ENCODE peak calls at places on chromosomes 1 and 21, in six cellular contexts. U, B, A, Y, Z and X are unnamed samples.

GRCh38 chr21:15788847-15789548 is 59.2 kb downstream of the USP25 start:
- DNase-seq in Z (no peak), U (no peak), A (no peak), B (no peak), Y (no peak), X (no peak)

GRCh38 chr1:154326546-154327465 is 1.5 kb downstream of the ATP8B2 start:
- DNase-seq in A (no peak), U (peak), B (no peak), Z (no peak), Y (peak), X (no peak)

GRCh38 chr1:214123061-214123784 is 135.4 kb downstream of the PROX1 start:
- DNase-seq in A (peak), Z (peak), U (peak), Y (no peak), B (peak), X (peak)

GRCh38 chr1:153612755-153613331 is at the start of gene S100A16:
- DNase-seq in Y (no peak), U (no peak), B (peak), A (peak), Z (peak), X (no peak)

GRCh38 chr1:9331558-9332346 is 39.1 kb downstream of the SPSB1 start:
- DNase-seq in Z (no peak), A (no peak), U (no peak), B (no peak), Y (no peak), X (no peak)

GRCh38 chr1:93992190-93992589 is 83.0 kb upstream of the GCLM start:
- DNase-seq in B (no peak), U (no peak), Z (no peak), Y (no peak), A (no peak), X (no peak)

GRCh38 chr21:29717659-29718058 is 222.1 kb downstream of the GRIK1 start:
- DNase-seq in Z (no peak), Y (no peak), B (no peak), U (no peak), A (no peak), X (no peak)

GRCh38 chr1:185200889-185201288 is 43.9 kb downstream of the SWT1 start:
- DNase-seq in B (no peak), Z (no peak), U (no peak), A (no peak), Y (no peak), X (no peak)

GRCh38 chr1:8303141-8303540 is 14.8 kb upstream of the SLC45A1 start:
- DNase-seq in Z (no peak), Y (no peak), A (no peak), B (no peak), U (no peak), X (no peak)

GRCh38 chr1:21933397-21934248 is 3.5 kb downstream of the HSPG2 start:
- DNase-seq in Z (peak), B (no peak), U (no peak), Y (no peak), A (no peak), X (no peak)

GRCh38 chr1:108847464-108847863 is 9.4 kb downstream of the AKNAD1 start:
- DNase-seq in A (no peak), Z (no peak), Y (no peak), B (no peak), U (no peak), X (no peak)

GRCh38 chr1:27971674-27972073 is 11.9 kb downstream of the XKR8 start:
- DNase-seq in Y (no peak), B (no peak), U (no peak), A (no peak), Z (no peak), X (no peak)

GRCh38 chr1:44016081-44016874 is 15.0 kb downstream of the SLC6A9 start:
- DNase-seq in B (peak), A (no peak), Y (no peak), U (no peak), Z (no peak), X (no peak)

GRCh38 chr1:40079774-40080390 is 17.2 kb downstream of the PPT1 start:
- DNase-seq in U (no peak), Z (no peak), A (no peak), Y (no peak), B (no peak), X (no peak)

GRCh38 chr21:45228171-45228641 is 59.5 kb downstream of the POFUT2 start:
- DNase-seq in A (no peak), U (no peak), Z (no peak), Y (peak), B (no peak), X (no peak)

GRCh38 chr1:24775901-24776300 is 30.7 kb downstream of the CLIC4 start:
- DNase-seq in Z (no peak), B (no peak), Y (no peak), A (no peak), U (no peak), X (no peak)
- TF ChIP-seq CTCF in Z (no peak), B (no peak), Y (no peak), A (no peak), U (no peak), X (no peak)

DNA sequence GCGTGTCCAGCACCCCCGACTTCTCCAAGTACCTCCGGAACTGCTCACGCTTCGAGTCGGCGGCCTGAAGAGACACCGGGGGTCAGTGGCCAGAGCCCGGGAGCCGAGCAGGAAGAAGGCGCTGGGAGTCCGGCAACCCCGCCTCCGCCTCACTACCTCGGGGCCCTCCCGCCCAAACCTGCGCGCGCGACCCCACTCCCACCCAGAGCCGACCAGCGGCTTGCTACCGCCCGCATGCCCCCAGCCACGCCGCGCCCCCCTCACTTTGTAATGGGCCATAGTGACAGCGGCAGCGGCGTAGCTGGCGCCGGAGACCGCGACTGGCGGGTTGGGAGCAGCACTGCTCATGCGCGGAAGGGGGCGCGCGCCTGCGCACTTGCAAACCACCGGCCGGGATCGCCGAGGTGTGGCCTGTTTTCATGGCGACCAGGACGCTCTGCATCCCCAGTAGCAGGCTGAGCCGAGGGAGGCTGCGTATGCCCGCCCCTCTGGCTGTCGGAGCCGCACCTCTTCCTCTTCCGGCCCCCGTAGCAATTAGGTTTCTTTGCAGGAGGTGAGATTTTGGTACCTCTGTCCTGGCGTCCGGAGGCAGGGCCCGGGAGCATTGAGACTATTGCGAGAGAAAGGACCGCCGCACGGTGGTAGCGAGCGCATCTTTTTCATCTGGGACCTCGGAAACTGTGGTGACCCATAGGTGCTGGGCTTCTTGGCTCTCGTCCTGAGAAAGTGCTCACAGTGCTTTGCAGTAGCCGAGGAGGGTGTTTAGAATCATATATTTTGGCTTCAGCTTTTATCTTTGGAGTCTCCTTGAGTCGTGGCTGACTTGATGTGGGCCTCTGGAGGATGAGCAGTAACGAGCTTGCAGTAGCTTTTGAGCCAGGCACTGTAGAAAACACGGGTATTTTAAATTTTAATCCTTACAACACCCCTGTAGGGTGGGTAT is at the start of gene MYCBP:
- DNase-seq in Y (peak), U (peak), A (peak), Z (peak), B (peak), X (peak)
- TF ChIP-seq CTCF in Y (peak), U (no peak), A (peak), Z (peak), B (no peak), X (peak)

DNA sequence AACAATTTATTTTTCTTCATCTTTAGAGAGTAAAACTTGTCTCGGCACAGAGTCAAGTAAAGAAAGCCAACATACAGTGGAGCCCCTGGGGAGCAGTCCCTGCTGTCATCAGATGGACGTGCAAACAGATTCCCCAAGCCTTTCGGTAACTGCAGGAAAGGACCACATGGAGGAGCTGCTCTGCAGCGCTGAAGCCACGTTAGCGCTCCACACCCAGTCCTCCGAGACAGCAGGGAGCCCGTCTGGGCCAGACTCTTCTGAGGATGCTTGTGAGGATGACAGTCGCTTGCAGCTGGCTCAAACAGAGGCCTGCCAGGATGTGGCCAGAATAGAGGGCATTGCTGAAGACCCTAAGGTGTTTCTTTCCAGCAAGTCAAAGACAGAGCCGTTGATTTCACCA is 77.1 kb upstream of the SCCPDH start:
- DNase-seq in Y (no peak), B (no peak), A (peak), U (no peak), Z (peak), X (peak)
- TF ChIP-seq CTCF in Y (peak), B (no peak), A (peak), U (no peak), Z (no peak), X (peak)

DNA sequence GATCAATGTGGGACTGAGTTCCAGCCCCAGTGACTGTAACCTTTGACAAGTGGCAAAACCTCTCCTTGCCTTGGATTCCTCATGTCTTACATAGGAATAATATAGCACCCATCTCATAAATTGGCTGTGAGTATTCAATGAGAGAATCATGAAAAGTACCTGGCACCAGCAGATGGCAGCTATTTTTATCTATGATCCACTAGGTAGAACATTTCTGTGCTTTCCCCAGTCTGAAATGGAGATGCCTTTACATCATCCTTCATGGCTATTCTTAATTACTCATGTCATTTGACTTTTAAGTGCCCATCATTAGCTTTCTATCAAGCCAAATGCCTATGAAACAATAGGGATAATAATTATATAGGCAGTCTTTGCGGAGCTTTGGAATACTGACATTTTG is 130.1 kb downstream of the TGFB2 start:
- DNase-seq in B (no peak), A (no peak), Y (no peak), Z (no peak), U (no peak), X (no peak)
- TF ChIP-seq CTCF in B (no peak), A (no peak), Y (no peak), Z (no peak), U (no peak), X (no peak)

GRCh38 chr1:196603651-196604050 is 4.6 kb downstream of the KCNT2 start:
- DNase-seq in A (no peak), Z (no peak), Y (no peak), B (no peak), U (no peak), X (no peak)

GRCh38 chr1:196609114-196609737 is 986 bp upstream of the KCNT2 start:
- DNase-seq in U (no peak), Y (no peak), A (peak), Z (peak), B (peak), X (peak)

GRCh38 chr1:196607940-196608339 is 300 bp downstream of the KCNT2 start:
- DNase-seq in U (no peak), B (no peak), A (no peak), Z (no peak), Y (no peak), X (no peak)

GRCh38 chr1:196611873-196612272 is 3.6 kb upstream of the KCNT2 start:
- DNase-seq in U (no peak), Y (no peak), B (peak), Z (peak), A (no peak), X (no peak)

DNA sequence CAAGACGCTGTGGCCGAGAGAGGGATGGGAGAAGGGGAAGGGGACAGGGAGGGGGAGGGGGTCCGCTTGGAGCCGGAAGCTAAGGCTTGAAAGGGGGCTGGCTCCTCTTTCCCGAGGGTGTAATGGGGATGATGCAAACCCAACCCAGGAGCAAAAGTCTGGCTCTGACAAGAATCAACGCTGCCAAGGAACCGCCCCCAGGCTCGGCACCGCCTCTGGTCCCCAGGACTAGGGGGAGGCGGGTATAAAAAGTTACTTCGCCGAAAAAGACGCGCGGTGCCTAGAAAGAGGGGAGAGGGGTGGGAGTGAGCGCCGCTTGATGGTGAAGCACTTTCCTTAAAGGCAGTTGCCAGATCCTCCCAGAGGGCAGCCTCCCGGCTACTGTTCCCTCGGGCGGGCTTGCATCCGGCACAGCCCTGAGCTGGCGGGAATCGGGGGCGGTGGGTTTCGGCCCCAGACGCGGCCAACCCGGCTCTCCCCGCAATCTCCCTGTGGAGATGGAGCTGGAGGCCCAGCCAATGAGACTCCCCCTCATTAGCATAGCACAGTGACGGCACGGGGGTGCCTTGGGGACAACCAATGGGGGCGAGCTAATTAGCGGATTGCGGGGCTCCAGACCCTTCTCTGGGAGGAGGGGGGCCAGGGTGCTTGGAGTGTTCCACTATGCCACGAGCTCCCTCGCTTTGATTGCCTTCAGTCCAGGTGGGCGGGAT is at the start of gene KCNT2:
- DNase-seq in Z (peak), B (peak), U (no peak), A (peak), Y (no peak), X (peak)
- TF ChIP-seq CTCF in Z (no peak), B (no peak), U (no peak), A (no peak), Y (peak), X (no peak)

GRCh38 chr1:66924756-66925557 is at the start of the genes DNAI4 and MIER1:
- DNase-seq in Z (peak), Y (peak), U (peak), B (peak), A (peak), X (peak)
- TF ChIP-seq CTCF in Z (no peak), Y (peak), U (no peak), B (no peak), A (peak), X (no peak)